ENCODE peak calls at places on chromosomes 3 and 15, in six cellular contexts. W, M, P, U, R and V are unnamed samples.

GRCh38 chr3:126982522-126983175 is at the start of gene PLXNA1:
- DNase-seq in R (no peak), P (peak), M (peak), W (peak), U (peak), V (peak)

GRCh38 chr3:76021376-76021775 is 236.0 kb upstream of the ZNF717 start:
- DNase-seq in M (no peak), W (no peak), R (no peak), P (no peak), U (no peak), V (no peak)

GRCh38 chr15:70512772-70513362 is 250.5 kb downstream of the UACA start:
- DNase-seq in P (peak), U (peak), W (peak), R (no peak), M (peak), V (peak)

GRCh38 chr3:124627501-124627908 is 102.7 kb upstream of the UMPS start:
- DNase-seq in M (no peak), W (no peak), P (no peak), R (no peak), U (no peak), V (no peak)

GRCh38 chr3:23017800-23018199 is 185.3 kb upstream of the UBE2E2 start:
- DNase-seq in P (no peak), M (peak), U (no peak), R (no peak), W (peak), V (no peak)

GRCh38 chr15:73601449-73602425 is 31.5 kb downstream of the NPTN start:
- DNase-seq in W (peak), P (peak), R (no peak), M (peak), U (peak), V (no peak)

GRCh38 chr15:98416222-98416835 is 232.0 kb upstream of the IGF1R start:
- DNase-seq in R (no peak), U (no peak), P (no peak), M (no peak), W (no peak), V (no peak)

GRCh38 chr15:57109005-57109404 is 190.6 kb downstream of the TCF12 start:
- DNase-seq in U (no peak), W (no peak), P (no peak), M (no peak), R (no peak), V (no peak)

GRCh38 chr15:34318277-34319079 is 19.1 kb downstream of the SLC12A6 start:
- DNase-seq in R (no peak), W (peak), P (peak), U (peak), M (peak), V (no peak)

GRCh38 chr3:86563358-86563970 is 427.5 kb downstream of the VGLL3 start:
- DNase-seq in M (peak), W (peak), P (no peak), R (peak), U (no peak), V (peak)

GRCh38 chr15:33086500-33087141 is 107.9 kb downstream of the FMN1 start:
- DNase-seq in U (no peak), P (no peak), M (peak), W (peak), R (peak), V (peak)

GRCh38 chr3:20645340-20645739 is 459.3 kb upstream of the SGO1 start:
- DNase-seq in W (no peak), U (no peak), M (no peak), R (no peak), P (no peak), V (no peak)

GRCh38 chr15:39211108-39211979 is 369.5 kb upstream of the THBS1 start:
- DNase-seq in P (no peak), W (no peak), R (no peak), U (no peak), M (no peak), V (no peak)

GRCh38 chr3:123110953-123111615 is 44.3 kb downstream of the PDIA5 start:
- DNase-seq in U (no peak), R (no peak), P (no peak), W (no peak), M (no peak), V (no peak)

GRCh38 chr15:80476036-80476435 is 71.9 kb downstream of the ARNT2 start:
- DNase-seq in W (peak), M (no peak), U (no peak), R (no peak), P (no peak), V (no peak)

GRCh38 chr15:90286678-90287077 is 21.2 kb downstream of the NGRN start:
- DNase-seq in W (peak), U (no peak), P (peak), R (no peak), M (peak), V (no peak)

GRCh38 chr3:9947025-9947995 is 4.9 kb downstream of the PRRT3 start:
- DNase-seq in W (peak), M (peak), P (no peak), U (peak), R (no peak), V (no peak)

GRCh38 chr3:11574981-11575669 is 68.6 kb downstream of the VGLL4 start:
- DNase-seq in U (no peak), W (no peak), M (no peak), R (no peak), P (no peak), V (no peak)

GRCh38 chr3:106711650-106712049 is 665.6 kb upstream of the CCDC54 start:
- DNase-seq in R (peak), U (no peak), W (peak), P (no peak), M (peak), V (no peak)

DNA sequence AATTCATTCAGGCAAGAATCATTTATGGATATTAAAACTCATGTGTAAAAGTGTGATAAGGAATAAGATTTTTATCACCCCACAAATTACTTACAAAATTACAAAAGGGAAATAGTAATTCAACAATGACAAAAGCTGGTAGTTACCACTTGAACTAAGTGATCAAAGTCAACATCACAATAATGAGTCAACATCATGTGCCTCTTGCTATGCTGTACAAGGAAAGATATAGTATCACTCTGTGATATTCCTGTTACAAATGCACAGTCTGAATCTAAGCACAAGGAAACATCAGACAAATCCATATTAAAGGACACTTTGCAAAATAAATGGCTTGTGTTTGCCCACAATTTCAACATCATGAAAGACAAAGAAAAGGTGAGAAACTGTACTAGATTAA is 90.5 kb upstream of the PLCL2 start:
- DNase-seq in M (no peak), R (no peak), U (no peak), W (peak), P (no peak), V (no peak)
- H3K4me3 ChIP-seq in M (no peak), R (no peak), U (no peak), W (no peak), P (no peak), V (no peak)

DNA sequence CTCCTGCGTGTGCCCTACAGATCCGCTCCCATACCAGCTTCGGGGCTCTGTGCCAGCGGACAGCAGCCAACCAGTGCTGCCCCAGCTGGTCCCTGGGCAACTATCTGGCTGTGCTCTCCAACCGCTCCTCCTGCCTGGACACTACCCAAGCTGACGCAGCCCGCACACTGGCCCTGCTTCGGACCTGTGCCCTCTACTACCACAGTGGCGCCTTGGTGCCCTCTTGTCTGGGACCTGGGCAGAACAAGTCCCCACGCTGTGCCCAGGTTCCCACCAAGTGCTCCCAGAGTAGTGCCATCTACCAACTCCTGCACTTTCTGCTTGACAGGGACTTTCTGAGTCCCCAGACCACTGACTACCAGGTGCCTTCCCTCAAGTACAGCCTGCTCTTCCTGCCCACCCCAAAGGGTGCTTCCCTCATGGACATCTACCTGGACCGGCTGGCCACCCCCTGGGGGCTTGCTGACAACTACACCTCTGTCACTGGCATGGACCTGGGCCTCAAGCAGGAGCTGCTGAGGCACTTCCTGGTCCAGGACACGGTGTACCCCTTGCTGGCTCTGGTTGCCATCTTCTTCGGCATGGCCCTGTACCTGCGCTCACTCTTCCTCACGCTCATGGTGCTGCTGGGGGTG is 9.1 kb downstream of the DISP2 start:
- DNase-seq in P (no peak), W (no peak), U (no peak), R (no peak), M (no peak), V (no peak)
- H3K4me3 ChIP-seq in P (peak), W (no peak), U (no peak), R (no peak), M (no peak), V (peak)

GRCh38 chr3:114764056-114764492 is 383.0 kb downstream of the ZBTB20 start:
- DNase-seq in W (peak), M (peak), U (peak), P (no peak), R (no peak), V (no peak)

GRCh38 chr3:114760679-114761078 is 386.4 kb downstream of the ZBTB20 start:
- DNase-seq in W (no peak), M (no peak), U (no peak), R (no peak), P (no peak), V (no peak)

GRCh38 chr3:114762144-114762543 is 384.9 kb downstream of the ZBTB20 start:
- DNase-seq in P (no peak), U (no peak), M (no peak), W (no peak), R (no peak), V (no peak)

GRCh38 chr3:114756506-114757279 is 390.4 kb downstream of the ZBTB20 start:
- DNase-seq in R (peak), U (no peak), P (no peak), M (peak), W (peak), V (peak)

GRCh38 chr3:114758828-114759709 is 388.0 kb downstream of the ZBTB20 start:
- DNase-seq in M (peak), P (peak), W (peak), U (no peak), R (no peak), V (no peak)
- H3K4me3 ChIP-seq in M (peak), P (no peak), W (peak), U (no peak), R (peak), V (no peak)

GRCh38 chr15:49721091-49721490 is 100.2 kb downstream of the DTWD1 start:
- DNase-seq in U (no peak), M (peak), W (peak), P (no peak), R (no peak), V (no peak)

GRCh38 chr15:49718846-49719245 is 98.0 kb downstream of the DTWD1 start:
- DNase-seq in U (no peak), R (no peak), M (no peak), W (no peak), P (no peak), V (no peak)

GRCh38 chr15:49715701-49716100 is 94.9 kb downstream of the DTWD1 start:
- DNase-seq in W (no peak), M (no peak), P (no peak), R (no peak), U (no peak), V (no peak)

GRCh38 chr15:49720221-49720620 is 99.4 kb downstream of the DTWD1 start:
- DNase-seq in U (no peak), R (no peak), W (peak), M (peak), P (no peak), V (no peak)

DNA sequence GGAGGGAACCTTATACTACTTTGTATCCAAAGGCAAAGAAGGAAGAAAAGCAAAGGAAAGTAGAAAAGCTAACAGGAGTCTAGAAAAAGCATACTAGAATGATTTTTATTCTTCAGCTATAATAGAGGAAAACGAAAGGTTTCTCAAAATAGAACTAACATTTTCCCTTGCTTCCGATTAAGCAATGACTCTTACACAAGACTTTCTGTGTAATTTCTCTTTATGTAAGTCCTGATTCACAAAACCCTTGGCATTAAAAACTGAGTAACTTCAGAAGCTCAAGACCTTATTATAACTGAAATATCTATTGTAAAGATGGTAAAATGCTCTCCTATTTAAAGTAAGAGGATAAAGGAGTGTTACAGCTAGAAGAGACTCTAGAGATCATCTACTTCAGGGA is 97.4 kb downstream of the DTWD1 start:
- DNase-seq in P (no peak), U (no peak), R (peak), W (peak), M (peak), V (no peak)
- H3K4me3 ChIP-seq in P (peak), U (no peak), R (no peak), W (no peak), M (no peak), V (no peak)

GRCh38 chr3:129184396-129184656 is 630 bp upstream of the CNBP start:
- DNase-seq in R (no peak), M (peak), U (peak), P (peak), W (no peak), V (no peak)

GRCh38 chr3:129182390-129183180 is 1.1 kb downstream of the CNBP start:
- DNase-seq in P (peak), W (peak), M (peak), U (no peak), R (no peak), V (no peak)

GRCh38 chr3:129181834-129182233 is 1.9 kb downstream of the CNBP start:
- DNase-seq in U (no peak), W (no peak), R (no peak), P (no peak), M (no peak), V (no peak)

GRCh38 chr3:129183569-129184395 is at the start of gene CNBP:
- DNase-seq in W (peak), R (peak), U (peak), P (peak), M (peak), V (peak)

GRCh38 chr3:129180461-129180860 is 3.2 kb downstream of the CNBP start:
- DNase-seq in W (no peak), M (peak), U (no peak), R (no peak), P (no peak), V (no peak)
- H3K4me3 ChIP-seq in W (peak), M (peak), U (no peak), R (no peak), P (peak), V (peak)

DNA sequence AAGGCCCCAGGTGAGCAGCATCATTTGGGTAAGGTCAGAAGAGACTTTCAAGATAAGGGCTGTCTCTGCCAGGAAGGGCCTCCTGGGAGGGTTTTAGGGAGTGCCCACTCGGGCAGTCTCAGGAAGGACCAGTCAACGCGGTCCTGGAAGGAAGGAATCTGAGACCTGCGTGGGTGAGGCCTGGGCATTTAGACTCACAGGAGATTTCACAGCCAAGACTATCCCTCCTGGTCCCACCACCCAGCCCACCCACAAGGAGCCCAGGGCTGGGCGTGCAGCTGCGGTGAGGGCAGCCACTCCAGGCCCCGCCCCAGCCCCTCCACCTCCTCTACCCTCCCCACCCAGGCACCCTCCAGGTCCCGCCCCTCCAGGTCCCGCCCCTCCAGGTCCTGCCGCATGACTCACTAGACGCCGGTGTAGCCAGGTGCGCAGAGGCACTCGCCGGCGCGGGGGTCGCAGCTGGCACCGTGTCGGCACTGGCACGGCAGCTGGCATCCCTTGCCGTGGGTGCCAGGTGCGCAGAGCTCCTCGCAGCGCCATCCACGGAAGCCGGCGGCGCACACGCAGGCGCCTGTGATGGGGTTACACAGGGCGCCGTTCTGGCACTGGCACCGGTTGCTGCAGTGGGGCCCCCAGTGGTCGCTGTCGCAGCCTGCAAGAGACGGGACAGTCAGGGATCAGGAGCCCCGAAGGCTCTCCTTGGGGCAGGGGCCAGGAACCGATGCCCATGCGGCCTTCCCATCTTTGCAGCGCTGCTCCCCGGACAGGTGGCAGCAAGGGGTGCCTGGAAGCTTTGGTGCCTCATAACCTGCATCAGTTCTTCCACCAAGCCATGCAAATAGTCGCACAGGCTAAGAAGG is 112.8 kb downstream of the RAB11A start:
- DNase-seq in U (peak), R (no peak), W (no peak), P (peak), M (no peak), V (no peak)
- H3K4me3 ChIP-seq in U (peak), R (no peak), W (no peak), P (no peak), M (no peak), V (peak)

GRCh38 chr3:186097317-186097662 is 11.6 kb downstream of the ETV5 start:
- DNase-seq in M (no peak), P (no peak), R (no peak), U (no peak), W (no peak), V (no peak)
- H3K4me3 ChIP-seq in M (peak), P (no peak), R (no peak), U (peak), W (no peak), V (no peak)